ENCODE peak calls at places on chromosomes 11 and 22, in five cellular contexts. W, N, G, U and M are unnamed samples.

GRCh38 chr22:49863936-49864335 is 10.3 kb downstream of the ZBED4 start:
- DNase-seq in W (no peak), N (no peak), G (no peak), U (no peak), M (no peak)

GRCh38 chr22:16954060-16954403 is 54.0 kb downstream of the GAB4 start:
- DNase-seq in W (no peak), N (no peak), G (no peak), U (no peak), M (no peak)

GRCh38 chr11:64876835-64877341 is 1.5 kb downstream of the EHD1 start:
- DNase-seq in W (no peak), N (peak; percentile 83), G (peak; percentile 46), U (peak; percentile 73), M (peak; percentile 97)

GRCh38 chr11:7621090-7621489 is 52.2 kb downstream of the CYB5R2 start:
- DNase-seq in W (no peak), N (no peak), G (no peak), U (no peak), M (no peak)

GRCh38 chr22:22754268-22754657 is 109.8 kb downstream of the GGTLC2 start:
- DNase-seq in W (no peak), N (no peak), G (no peak), U (no peak), M (no peak)

GRCh38 chr11:63920870-63921417 is 4.0 kb upstream of the RCOR2 start:
- DNase-seq in W (no peak), N (no peak), G (no peak), U (no peak), M (no peak)

GRCh38 chr11:110989734-110990133 is 255.8 kb upstream of the POU2AF2 start:
- DNase-seq in W (no peak), N (no peak), G (peak; percentile 90), U (no peak), M (no peak)

GRCh38 chr22:49608228-49608627 is 219.4 kb downstream of the BRD1 start:
- DNase-seq in W (no peak), N (no peak), G (no peak), U (no peak), M (no peak)

GRCh38 chr11:113546757-113547507 is 71.7 kb upstream of the DRD2 start:
- DNase-seq in W (no peak), N (no peak), G (peak; percentile 61), U (no peak), M (no peak)

GRCh38 chr11:9001736-9002135 is 2.1 kb downstream of the NRIP3 start:
- DNase-seq in W (no peak), N (no peak), G (peak; percentile 95), U (no peak), M (no peak)

GRCh38 chr11:4203603-4204360 is 109.2 kb downstream of the RRM1 start:
- DNase-seq in W (no peak), N (no peak), G (no peak), U (no peak), M (no peak)
- TF ChIP-seq CTCF in W (no peak), N (no peak), G (no peak), U (no peak), M (no peak)

GRCh38 chr11:134846776-134847722 is 435.0 kb upstream of the B3GAT1 start:
- DNase-seq in W (no peak), N (no peak), G (no peak), U (peak; percentile 17), M (no peak)

GRCh38 chr11:134853972-134854371 is 441.9 kb upstream of the B3GAT1 start:
- DNase-seq in W (no peak), N (no peak), G (no peak), U (no peak), M (no peak)

GRCh38 chr11:134845474-134846435 is 433.7 kb upstream of the B3GAT1 start:
- DNase-seq in W (no peak), N (no peak), G (no peak), U (peak; percentile 11), M (no peak)

GRCh38 chr11:134850566-134850965 is 438.5 kb upstream of the B3GAT1 start:
- DNase-seq in W (no peak), N (no peak), G (no peak), U (no peak), M (no peak)

GRCh38 chr11:134849833-134850232 is 437.8 kb upstream of the B3GAT1 start:
- DNase-seq in W (no peak), N (no peak), G (no peak), U (no peak), M (no peak)
- H3K9me3 ChIP-seq in W (no peaks in the 10 kb centered on the region), N (no peaks in the 10 kb centered on the region), G (peaks cover 28% of the 10 kb centered on the region), U (no peaks in the 10 kb centered on the region), M (no peaks in the 10 kb centered on the region)

DNA sequence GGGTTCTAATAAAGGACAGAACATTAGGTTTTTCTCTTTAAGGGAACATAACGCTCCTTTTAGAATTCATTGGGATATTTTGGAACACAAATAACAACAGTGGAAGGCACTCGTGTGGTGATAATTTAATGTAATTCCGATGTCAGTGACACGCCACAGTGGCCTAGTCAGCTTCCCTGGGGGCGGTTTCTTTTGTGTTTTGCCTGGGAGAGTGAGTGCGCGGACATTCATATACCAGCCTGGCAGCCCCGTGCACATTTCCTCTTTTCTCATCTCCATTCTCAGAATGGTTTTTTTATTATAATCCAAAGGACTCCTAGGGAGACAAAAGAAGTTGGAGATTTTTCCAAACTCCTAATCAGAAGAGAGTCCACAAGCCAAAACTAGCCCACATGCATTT is 41.1 kb downstream of the SEZ6L start:
- DNase-seq in W (no peak), N (no peak), G (no peak), U (no peak), M (no peak)
- TF ChIP-seq CTCF in W (no peak), N (no peak), G (no peak), U (no peak), M (no peak)

GRCh38 chr22:47228767-47229166 is 466.3 kb downstream of the TBC1D22A start:
- DNase-seq in W (no peak), N (no peak), G (no peak), U (no peak), M (no peak)
- H3K9me3 ChIP-seq in W (no peaks in the 10 kb centered on the region), N (peaks cover 5% of the 10 kb centered on the region), G (peaks cover 3% of the 10 kb centered on the region), U (no peaks in the 10 kb centered on the region), M (no peaks in the 10 kb centered on the region)

GRCh38 chr11:1309498-1310314 is at the start of gene TOLLIP:
- DNase-seq in W (peak; percentile 94), N (peak; percentile 97), G (peak; percentile 87), U (peak; percentile 96), M (peak; percentile 95)
- TF ChIP-seq CTCF in W (no peak), N (peak; percentile 23), G (peak; percentile 33), U (peak; percentile 34), M (no peak)